ENCODE peak calls at places on chromosomes 6 and 20, in eight cellular contexts. S is IMR-90, F is sigmoid colon, I is transverse colon, H is ovary, E is A549, V is body of pancreas, O is heart left ventricle. U is an unnamed sample.
A peak's percentile ranks its signal among the peaks of the same experiment; 100 is the strongest.

GRCh38 chr20:10508468-10509251 is 73.6 kb downstream of the SLX4IP start:
- DNase-seq in S (peak; percentile 70), F (peak; percentile 82), I (no peak), H (peak; percentile 49), E (peak; percentile 29), V (no peak), O (peak; percentile 30), U (peak; percentile 41)

GRCh38 chr20:33561981-33562601 is 72.2 kb downstream of the CBFA2T2 start:
- DNase-seq in S (peak; percentile 95), F (peak; percentile 96), I (peak; percentile 88), H (peak; percentile 77), E (peak; percentile 74), V (peak; percentile 92), O (peak; percentile 82), U (peak; percentile 70)

GRCh38 chr6:163405412-163406309 is 8.9 kb upstream of the QKI start:
- DNase-seq in S (no peak), F (peak; percentile 86), I (peak; percentile 46), H (peak; percentile 55), E (no peak), V (peak; percentile 81), O (peak; percentile 86), U (peak; percentile 18)

GRCh38 chr20:20457392-20458126 is 89.7 kb downstream of the INSM1 start:
- DNase-seq in S (peak; percentile 68), F (no peak), I (no peak), H (no peak), E (no peak), V (peak; percentile 43), O (no peak), U (no peak)

GRCh38 chr6:16402501-16402900 is 164.1 kb downstream of the GMPR start:
- DNase-seq in S (no peak), F (no peak), I (no peak), H (no peak), E (no peak), V (no peak), O (no peak), U (no peak)

GRCh38 chr6:137231895-137232294 is 12.7 kb upstream of the IFNGR1 start:
- DNase-seq in S (no peak), F (no peak), I (no peak), H (no peak), E (no peak), V (no peak), O (no peak), U (no peak)

GRCh38 chr20:46243707-46244628 is 64.3 kb downstream of the CDH22 start:
- DNase-seq in S (peak; percentile 4), F (no peak), I (no peak), H (no peak), E (no peak), V (no peak), O (no peak), U (no peak)

GRCh38 chr20:61621381-61621780 is 369.3 kb downstream of the CDH4 start:
- DNase-seq in S (no peak), F (no peak), I (no peak), H (no peak), E (no peak), V (no peak), O (no peak), U (no peak)

GRCh38 chr6:19866199-19866872 is 29.2 kb downstream of the ID4 start:
- DNase-seq in S (no peak), F (no peak), I (no peak), H (no peak), E (no peak), V (no peak), O (no peak), U (no peak)

GRCh38 chr6:85675030-85675819 is 32.5 kb upstream of the SYNCRIP start:
- DNase-seq in S (peak; percentile 84), F (no peak), I (peak; percentile 23), H (no peak), E (peak; percentile 47), V (no peak), O (no peak), U (peak; percentile 23)

GRCh38 chr6:37324131-37325033 is 29.4 kb upstream of the RNF8 start:
- DNase-seq in S (peak; percentile 70), F (no peak), I (no peak), H (no peak), E (no peak), V (no peak), O (no peak), U (peak; percentile 21)

GRCh38 chr6:43060034-43060754 is 763 bp downstream of the KLC4 start:
- DNase-seq in S (no peak), F (no peak), I (peak; percentile 88), H (no peak), E (peak; percentile 24), V (peak; percentile 79), O (no peak), U (peak; percentile 33)

GRCh38 chr6:133630651-133631050 is 258.3 kb upstream of the TCF21 start:
- DNase-seq in S (no peak), F (no peak), I (no peak), H (no peak), E (no peak), V (no peak), O (no peak), U (no peak)

GRCh38 chr6:6317825-6318733 is 2.4 kb downstream of the F13A1 start:
- DNase-seq in S (no peak), F (no peak), I (no peak), H (no peak), E (no peak), V (no peak), O (peak; percentile 85), U (no peak)

GRCh38 chr6:20366082-20366834 is 35.4 kb upstream of the E2F3 start:
- DNase-seq in S (no peak), F (no peak), I (peak; percentile 9), H (no peak), E (no peak), V (no peak), O (no peak), U (no peak)

GRCh38 chr6:27096834-27097511 is 150.5 kb upstream of the PRSS16 start:
- DNase-seq in S (peak; percentile 75), F (no peak), I (peak; percentile 57), H (peak; percentile 28), E (peak; percentile 87), V (peak; percentile 55), O (peak; percentile 36), U (peak; percentile 75)

GRCh38 chr6:32151885-32152311 is at the start of gene PRRT1:
- DNase-seq in S (no peak), F (no peak), I (no peak), H (peak; percentile 54), E (no peak), V (no peak), O (no peak), U (no peak)

GRCh38 chr6:2999621-3000455 is at the start of gene NQO2:
- DNase-seq in S (peak; percentile 73), F (peak; percentile 96), I (peak; percentile 96), H (peak; percentile 97), E (peak; percentile 84), V (peak; percentile 93), O (peak; percentile 96), U (peak; percentile 96)

GRCh38 chr6:144590540-144590939 is 305.4 kb downstream of the UTRN start:
- DNase-seq in S (no peak), F (no peak), I (no peak), H (no peak), E (no peak), V (peak; percentile 37), O (no peak), U (no peak)

GRCh38 chr20:64080813-64081619 is 1.1 kb downstream of the OPRL1 start:
- DNase-seq in S (no peak), F (no peak), I (no peak), H (no peak), E (no peak), V (no peak), O (no peak), U (no peak)

GRCh38 chr20:8254911-8255582 is 123.0 kb downstream of the PLCB1 start:
- DNase-seq in S (peak; percentile 82), F (no peak), I (no peak), H (no peak), E (no peak), V (no peak), O (no peak), U (no peak)

GRCh38 chr6:40164345-40164755 is 230.1 kb upstream of the MOCS1 start:
- DNase-seq in S (no peak), F (no peak), I (no peak), H (no peak), E (peak; percentile 29), V (no peak), O (no peak), U (no peak)

GRCh38 chr6:167219967-167220512 is 62.3 kb upstream of the GPR31 start:
- DNase-seq in S (no peak), F (no peak), I (no peak), H (no peak), E (no peak), V (no peak), O (no peak), U (no peak)
- TF ChIP-seq POLR2A in S (no peak), F (no peak), I (no peak), H (no peak), E (no peak), V (no peak), O (no peak), U (no peak)

GRCh38 chr20:50790651-50791277 is 4.1 kb upstream of the BCAS4 start:
- DNase-seq in S (peak; percentile 85), F (peak; percentile 94), I (peak; percentile 94), H (peak; percentile 93), E (peak; percentile 96), V (peak; percentile 85), O (peak; percentile 92), U (peak; percentile 91)
- TF ChIP-seq POLR2A in S (peak; percentile 42), F (no peak), I (peak; percentile 41), H (no peak), E (peak; percentile 42), V (peak; percentile 57), O (no peak), U (peak; percentile 71)

GRCh38 chr6:159761873-159762680 is at the start of gene ACAT2:
- DNase-seq in S (peak; percentile 92), F (peak; percentile 99), I (peak; percentile 96), H (peak; percentile 96), E (peak; percentile 92), V (peak; percentile 97), O (peak; percentile 98), U (peak; percentile 95)
- TF ChIP-seq POLR2A in S (peak; percentile 39), F (no peak), I (peak; percentile 79), H (peak; percentile 69), E (peak; percentile 70), V (peak; percentile 70), O (peak; percentile 11), U (peak; percentile 85)

DNA sequence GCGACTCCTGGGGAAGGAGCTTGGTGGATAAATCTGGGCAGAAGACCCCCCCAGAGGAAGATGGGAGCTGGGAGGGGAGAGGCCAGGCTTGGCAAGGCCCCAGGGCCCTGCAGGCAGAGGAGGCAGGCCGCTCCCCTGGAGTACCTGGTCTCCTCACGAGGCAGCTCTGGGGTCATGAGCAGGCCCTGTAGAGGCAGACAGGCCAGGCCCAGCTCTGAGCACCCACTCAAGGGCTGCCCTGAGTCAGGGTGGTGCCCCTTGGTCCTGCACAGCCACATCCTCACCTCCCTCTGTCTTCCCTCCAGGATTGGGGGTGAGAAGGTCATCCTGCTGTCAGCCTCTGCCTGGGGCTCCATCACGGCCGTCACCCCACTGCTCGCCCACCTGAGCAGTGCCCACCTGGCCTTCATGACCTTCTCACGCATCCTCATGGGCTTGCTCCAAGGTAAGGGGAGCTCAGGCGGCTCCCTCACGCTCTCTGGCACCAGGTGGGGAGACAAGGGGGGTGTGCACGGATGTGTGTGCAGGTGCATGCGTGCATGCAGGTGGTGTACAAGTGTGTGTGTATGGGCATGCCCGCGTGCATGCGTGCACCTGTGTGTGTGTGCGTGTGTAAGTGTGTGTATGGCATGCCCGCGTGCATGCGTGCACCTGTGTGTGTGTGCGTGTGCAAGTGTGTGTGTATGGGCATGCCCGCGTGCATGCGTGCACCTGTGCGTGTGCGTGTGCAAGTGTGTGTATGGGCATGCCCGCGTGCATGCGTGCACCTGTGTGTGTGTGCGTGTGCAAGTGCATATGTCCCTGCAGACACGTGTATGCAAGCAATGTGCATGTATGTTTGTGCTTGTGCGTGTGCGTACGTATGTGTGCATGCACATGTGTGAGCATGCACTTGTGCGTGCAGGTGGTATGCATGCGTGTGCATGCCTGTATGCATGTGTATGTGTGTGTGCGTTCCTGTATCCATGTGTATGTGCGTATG is 4.9 kb downstream of the SLC17A9 start:
- DNase-seq in S (no peak), F (no peak), I (no peak), H (no peak), E (no peak), V (no peak), O (no peak), U (no peak)
- TF ChIP-seq POLR2A in S (no peak), F (no peak), I (no peak), H (no peak), E (no peak), V (no peak), O (no peak), U (no peak)

U was measured in erythroblast.